ENCODE peak calls at places on chromosome 16, in ten cellular contexts. M, X, R, T, W, C, E, V, Y and Z are unnamed samples.

GRCh38 chr16:49469930-49470451 is 96.4 kb downstream of the C16orf78 start:
- DNase-seq in W (no peak), T (peak), R (peak), M (no peak), V (no peak), C (no peak), E (no peak), Y (no peak), X (no peak), Z (no peak)

GRCh38 chr16:89319883-89320716 is 102.6 kb downstream of the ZNF778 start:
- DNase-seq in Y (peak), V (peak), R (peak), M (no peak), C (peak), X (peak), E (no peak), T (no peak), W (peak), Z (peak)

GRCh38 chr16:86772231-86772510 is 193.8 kb downstream of the FOXL1 start:
- DNase-seq in E (no peak), W (peak), C (no peak), T (peak), V (no peak), X (peak), M (no peak), Y (no peak), R (no peak), Z (peak)

GRCh38 chr16:30722916-30723315 is 23.9 kb downstream of the SRCAP start:
- DNase-seq in X (no peak), M (no peak), W (no peak), T (no peak), E (no peak), Y (no peak), V (no peak), R (no peak), C (no peak), Z (no peak)

GRCh38 chr16:73753931-73754330 is 542.7 kb upstream of the PSMD7 start:
- DNase-seq in R (no peak), M (no peak), W (no peak), Y (no peak), X (no peak), V (no peak), T (no peak), E (no peak), C (no peak), Z (no peak)

GRCh38 chr16:48903054-48903453 is 293.1 kb upstream of the N4BP1 start:
- DNase-seq in R (peak), X (no peak), Y (no peak), M (peak), C (no peak), W (no peak), T (peak), E (no peak), V (no peak), Z (no peak)

GRCh38 chr16:81624718-81625543 is 154.2 kb upstream of the PLCG2 start:
- DNase-seq in R (peak), W (peak), E (no peak), X (no peak), V (no peak), M (no peak), T (no peak), C (peak), Y (no peak), Z (no peak)

GRCh38 chr16:21610006-21610544 is 10.7 kb downstream of the METTL9 start:
- DNase-seq in R (no peak), T (no peak), Y (peak), M (no peak), C (no peak), E (no peak), X (no peak), V (no peak), W (no peak), Z (no peak)

GRCh38 chr16:68400083-68400923 is 48.0 kb downstream of the SMPD3 start:
- DNase-seq in E (no peak), T (no peak), Y (no peak), R (no peak), W (no peak), M (no peak), X (no peak), C (no peak), V (no peak), Z (no peak)